ENCODE peak calls at places on chromosomes 7 and 10, in eight cellular contexts. One of them, this sample, is unnamed.
A peak's percentile ranks its signal among the peaks of the same experiment; 100 is the strongest.

GRCh38 chr10:73910401-73910763 is 550 bp upstream of the PLAU start:
- DNase-seq in GM20000: peak; percentile 64
- DNase-seq in WERI-Rb-1: peak; percentile 36
- DNase-seq in kidney epithelial cell: no peak
- DNase-seq in hepatocyte: no peak
- DNase-seq in AG04450: no peak
- DNase-seq in PC-9: no peak
- DNase-seq in NB4: peak; percentile 73
- DNase-seq in this sample: peak; percentile 54

GRCh38 chr7:104111294-104111693 is 96.5 kb downstream of the ORC5 start:
- DNase-seq in GM20000: no peak
- DNase-seq in WERI-Rb-1: peak; percentile 27
- DNase-seq in kidney epithelial cell: no peak
- DNase-seq in hepatocyte: no peak
- DNase-seq in AG04450: no peak
- DNase-seq in PC-9: no peak
- DNase-seq in NB4: no peak
- DNase-seq in this sample: no peak

GRCh38 chr10:34576789-34577188 is 238.3 kb downstream of the PARD3 start:
- DNase-seq in GM20000: no peak
- DNase-seq in WERI-Rb-1: no peak
- DNase-seq in kidney epithelial cell: no peak
- DNase-seq in hepatocyte: no peak
- DNase-seq in AG04450: no peak
- DNase-seq in PC-9: no peak
- DNase-seq in NB4: no peak
- DNase-seq in this sample: no peak

GRCh38 chr7:115676080-115676479 is 354.5 kb downstream of the TFEC start:
- DNase-seq in GM20000: no peak
- DNase-seq in WERI-Rb-1: peak; percentile 70
- DNase-seq in kidney epithelial cell: no peak
- DNase-seq in hepatocyte: peak; percentile 28
- DNase-seq in AG04450: peak; percentile 11
- DNase-seq in PC-9: no peak
- DNase-seq in NB4: peak; percentile 20
- DNase-seq in this sample: no peak

GRCh38 chr7:4836206-4836661 is 25.6 kb downstream of the PAPOLB start:
- DNase-seq in GM20000: no peak
- DNase-seq in WERI-Rb-1: no peak
- DNase-seq in kidney epithelial cell: no peak
- DNase-seq in hepatocyte: no peak
- DNase-seq in AG04450: no peak
- DNase-seq in PC-9: no peak
- DNase-seq in NB4: no peak
- DNase-seq in this sample: no peak

GRCh38 chr10:71620642-71621041 is 98.9 kb downstream of the C10orf105 start:
- DNase-seq in GM20000: no peak
- DNase-seq in WERI-Rb-1: no peak
- DNase-seq in kidney epithelial cell: no peak
- DNase-seq in hepatocyte: no peak
- DNase-seq in AG04450: no peak
- DNase-seq in PC-9: no peak
- DNase-seq in NB4: no peak
- DNase-seq in this sample: no peak

GRCh38 chr10:119691726-119692125 is 34.1 kb upstream of the INPP5F start:
- DNase-seq in GM20000: no peak
- DNase-seq in WERI-Rb-1: no peak
- DNase-seq in kidney epithelial cell: no peak
- DNase-seq in hepatocyte: no peak
- DNase-seq in AG04450: no peak
- DNase-seq in PC-9: no peak
- DNase-seq in NB4: no peak
- DNase-seq in this sample: no peak

GRCh38 chr7:120988591-120989299 is at the start of gene CPED1:
- DNase-seq in GM20000: peak; percentile 25
- DNase-seq in WERI-Rb-1: peak; percentile 49
- DNase-seq in kidney epithelial cell: no peak
- DNase-seq in hepatocyte: peak; percentile 84
- DNase-seq in AG04450: peak; percentile 73
- DNase-seq in PC-9: no peak
- DNase-seq in NB4: peak; percentile 55
- DNase-seq in this sample: peak; percentile 38

GRCh38 chr10:73887038-73888015 is 13.0 kb upstream of the CAMK2G start:
- DNase-seq in GM20000: no peak
- DNase-seq in WERI-Rb-1: no peak
- DNase-seq in kidney epithelial cell: no peak
- DNase-seq in hepatocyte: peak; percentile 85
- DNase-seq in AG04450: peak; percentile 83
- DNase-seq in PC-9: peak; percentile 93
- DNase-seq in NB4: no peak
- DNase-seq in this sample: no peak

GRCh38 chr10:73576178-73576889 is 14.8 kb downstream of the USP54 start:
- DNase-seq in GM20000: peak; percentile 20
- DNase-seq in WERI-Rb-1: no peak
- DNase-seq in kidney epithelial cell: no peak
- DNase-seq in hepatocyte: peak; percentile 43
- DNase-seq in AG04450: peak; percentile 59
- DNase-seq in PC-9: peak; percentile 82
- DNase-seq in NB4: peak; percentile 31
- DNase-seq in this sample: peak; percentile 37

GRCh38 chr7:116810267-116811116 is 51.9 kb upstream of the CAPZA2 start:
- DNase-seq in GM20000: no peak
- DNase-seq in WERI-Rb-1: no peak
- DNase-seq in kidney epithelial cell: no peak
- DNase-seq in hepatocyte: peak; percentile 50
- DNase-seq in AG04450: no peak
- DNase-seq in PC-9: peak; percentile 98
- DNase-seq in NB4: no peak
- DNase-seq in this sample: no peak

GRCh38 chr7:155361363-155361680 is 63.6 kb downstream of the INSIG1 start:
- DNase-seq in GM20000: no peak
- DNase-seq in WERI-Rb-1: no peak
- DNase-seq in kidney epithelial cell: no peak
- DNase-seq in hepatocyte: no peak
- DNase-seq in AG04450: no peak
- DNase-seq in PC-9: no peak
- DNase-seq in NB4: peak; percentile 48
- DNase-seq in this sample: no peak

GRCh38 chr7:38574121-38574520 is 57.1 kb downstream of the AMPH start:
- DNase-seq in GM20000: no peak
- DNase-seq in WERI-Rb-1: no peak
- DNase-seq in kidney epithelial cell: no peak
- DNase-seq in hepatocyte: no peak
- DNase-seq in AG04450: no peak
- DNase-seq in PC-9: peak; percentile 11
- DNase-seq in NB4: no peak
- DNase-seq in this sample: no peak

GRCh38 chr7:152522551-152522950 is 86.7 kb upstream of the KMT2C start:
- DNase-seq in GM20000: no peak
- DNase-seq in WERI-Rb-1: peak; percentile 80
- DNase-seq in kidney epithelial cell: no peak
- DNase-seq in hepatocyte: no peak
- DNase-seq in AG04450: no peak
- DNase-seq in PC-9: peak; percentile 18
- DNase-seq in NB4: no peak
- DNase-seq in this sample: no peak

GRCh38 chr7:29237483-29237882 is 42.9 kb downstream of the CHN2 start:
- DNase-seq in GM20000: no peak
- DNase-seq in WERI-Rb-1: peak; percentile 34
- DNase-seq in kidney epithelial cell: no peak
- DNase-seq in hepatocyte: no peak
- DNase-seq in AG04450: no peak
- DNase-seq in PC-9: no peak
- DNase-seq in NB4: no peak
- DNase-seq in this sample: no peak

GRCh38 chr10:30018512-30018911 is 40.9 kb downstream of the JCAD start:
- DNase-seq in GM20000: no peak
- DNase-seq in WERI-Rb-1: no peak
- DNase-seq in kidney epithelial cell: no peak
- DNase-seq in hepatocyte: no peak
- DNase-seq in AG04450: no peak
- DNase-seq in PC-9: no peak
- DNase-seq in NB4: no peak
- DNase-seq in this sample: no peak
- TF ChIP-seq CTCF in GM20000: no peak
- TF ChIP-seq CTCF in WERI-Rb-1: no peak
- TF ChIP-seq CTCF in kidney epithelial cell: no peak
- TF ChIP-seq CTCF in hepatocyte: no peak
- TF ChIP-seq CTCF in AG04450: no peak
- TF ChIP-seq CTCF in PC-9: no peak
- TF ChIP-seq CTCF in NB4: no peak
- TF ChIP-seq CTCF in this sample: no peak

GRCh38 chr10:61905446-61905725 is 3.9 kb downstream of the ARID5B start:
- DNase-seq in GM20000: no peak
- DNase-seq in WERI-Rb-1: no peak
- DNase-seq in kidney epithelial cell: no peak
- DNase-seq in hepatocyte: no peak
- DNase-seq in AG04450: no peak
- DNase-seq in PC-9: no peak
- DNase-seq in NB4: no peak
- DNase-seq in this sample: no peak

GRCh38 chr10:61905837-61906236 is 4.3 kb downstream of the ARID5B start:
- DNase-seq in GM20000: no peak
- DNase-seq in WERI-Rb-1: no peak
- DNase-seq in kidney epithelial cell: no peak
- DNase-seq in hepatocyte: no peak
- DNase-seq in AG04450: no peak
- DNase-seq in PC-9: no peak
- DNase-seq in NB4: no peak
- DNase-seq in this sample: no peak

GRCh38 chr10:61903991-61904350 is 2.5 kb downstream of the ARID5B start:
- DNase-seq in GM20000: no peak
- DNase-seq in WERI-Rb-1: no peak
- DNase-seq in kidney epithelial cell: no peak
- DNase-seq in hepatocyte: no peak
- DNase-seq in AG04450: no peak
- DNase-seq in PC-9: peak; percentile 58
- DNase-seq in NB4: no peak
- DNase-seq in this sample: no peak

GRCh38 chr10:61903184-61903990 is 1.9 kb downstream of the ARID5B start:
- DNase-seq in GM20000: peak; percentile 68
- DNase-seq in WERI-Rb-1: peak; percentile 43
- DNase-seq in kidney epithelial cell: no peak
- DNase-seq in hepatocyte: peak; percentile 75
- DNase-seq in AG04450: no peak
- DNase-seq in PC-9: peak; percentile 51
- DNase-seq in NB4: peak; percentile 75
- DNase-seq in this sample: peak; percentile 72

DNA sequence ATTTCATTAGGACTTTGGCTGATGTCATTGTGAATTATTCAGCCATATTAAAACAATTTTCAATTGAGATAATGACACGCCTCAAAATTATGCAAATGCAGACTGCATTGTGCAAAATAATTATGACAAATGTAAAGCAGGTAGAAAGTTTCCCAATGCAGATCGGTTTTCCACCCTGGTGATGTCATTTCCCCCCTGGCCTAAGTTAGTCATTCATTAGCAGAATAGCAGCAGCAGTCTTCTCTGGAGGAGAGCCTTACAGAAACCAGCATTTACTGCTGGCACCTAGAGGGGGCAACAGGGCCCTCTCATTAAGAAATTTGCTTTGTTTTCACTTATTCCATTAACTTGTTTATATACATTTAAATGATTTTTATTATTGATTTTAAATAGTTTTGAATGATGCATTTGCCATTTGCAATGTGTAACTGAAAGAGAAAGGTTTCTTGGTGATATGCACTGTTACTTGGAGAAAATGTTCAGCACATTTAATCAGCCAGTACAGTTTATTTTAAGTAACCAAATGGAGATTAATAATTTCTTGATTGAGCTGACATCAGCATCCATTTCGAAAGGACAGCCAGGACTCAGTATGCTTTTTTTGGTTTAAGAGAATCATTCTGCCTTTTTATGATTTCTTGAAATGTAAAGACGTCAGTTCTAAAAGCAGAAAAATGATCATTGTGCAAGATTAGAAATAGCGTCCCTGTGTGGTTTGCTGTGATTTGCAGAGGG is 3.4 kb downstream of the ARID5B start:
- DNase-seq in GM20000: peak; percentile 74
- DNase-seq in WERI-Rb-1: no peak
- DNase-seq in kidney epithelial cell: no peak
- DNase-seq in hepatocyte: peak; percentile 79
- DNase-seq in AG04450: no peak
- DNase-seq in PC-9: peak; percentile 81
- DNase-seq in NB4: peak; percentile 81
- DNase-seq in this sample: peak; percentile 66
- TF ChIP-seq CTCF in GM20000: no peak
- TF ChIP-seq CTCF in WERI-Rb-1: no peak
- TF ChIP-seq CTCF in kidney epithelial cell: peak; percentile 66
- TF ChIP-seq CTCF in hepatocyte: peak; percentile 44
- TF ChIP-seq CTCF in AG04450: peak; percentile 44
- TF ChIP-seq CTCF in PC-9: peak; percentile 34
- TF ChIP-seq CTCF in NB4: peak; percentile 37
- TF ChIP-seq CTCF in this sample: peak; percentile 14

GRCh38 chr7:158760936-158761335 is 56.3 kb upstream of the NCAPG2 start:
- DNase-seq in GM20000: no peak
- DNase-seq in WERI-Rb-1: no peak
- DNase-seq in kidney epithelial cell: no peak
- DNase-seq in hepatocyte: no peak
- DNase-seq in AG04450: no peak
- DNase-seq in PC-9: no peak
- DNase-seq in NB4: peak; percentile 32
- DNase-seq in this sample: no peak
- TF ChIP-seq CTCF in GM20000: no peak
- TF ChIP-seq CTCF in WERI-Rb-1: peak; percentile 30
- TF ChIP-seq CTCF in kidney epithelial cell: no peak
- TF ChIP-seq CTCF in hepatocyte: peak; percentile 5
- TF ChIP-seq CTCF in AG04450: peak; percentile 24
- TF ChIP-seq CTCF in PC-9: peak; percentile 37
- TF ChIP-seq CTCF in NB4: peak; percentile 10
- TF ChIP-seq CTCF in this sample: no peak

GRCh38 chr10:30241422-30242110 is 107.5 kb downstream of the MTPAP start:
- DNase-seq in GM20000: no peak
- DNase-seq in WERI-Rb-1: no peak
- DNase-seq in kidney epithelial cell: no peak
- DNase-seq in hepatocyte: no peak
- DNase-seq in AG04450: no peak
- DNase-seq in PC-9: no peak
- DNase-seq in NB4: no peak
- DNase-seq in this sample: no peak
- TF ChIP-seq CTCF in GM20000: no peak
- TF ChIP-seq CTCF in WERI-Rb-1: no peak
- TF ChIP-seq CTCF in kidney epithelial cell: no peak
- TF ChIP-seq CTCF in hepatocyte: no peak
- TF ChIP-seq CTCF in AG04450: no peak
- TF ChIP-seq CTCF in PC-9: no peak
- TF ChIP-seq CTCF in NB4: no peak
- TF ChIP-seq CTCF in this sample: no peak

This sample was measured in GM13976.